ENCODE peak calls at places on chromosomes 11 and 22, in five cellular contexts. One of them, this sample, is unnamed.

GRCh38 chr11:20873054-20873453 is 203.7 kb downstream of the NELL1 start:
- DNase-seq in cardiac fibroblast: no peak
- DNase-seq in AG10803: no peak
- DNase-seq in stimulated activated naive CD8-positive, alpha-beta T cell treated with anti-CD3 and anti-CD28 coated beads, Interleukin-15, Interleukin-2, amounts not matched to agents 100 U/mL and 50 U/mL, for 24 hours: no peak
- DNase-seq in NCI-H510A treated with DMSO at 0.1 percent for 48 hours: peak; percentile 77
- DNase-seq in this sample: no peak

GRCh38 chr22:23098718-23099524 is 28.6 kb downstream of the GNAZ start:
- DNase-seq in cardiac fibroblast: no peak
- DNase-seq in AG10803: no peak
- DNase-seq in stimulated activated naive CD8-positive, alpha-beta T cell treated with anti-CD3 and anti-CD28 coated beads, Interleukin-15, Interleukin-2, amounts not matched to agents 100 U/mL and 50 U/mL, for 24 hours: no peak
- DNase-seq in NCI-H510A treated with DMSO at 0.1 percent for 48 hours: no peak
- DNase-seq in this sample: peak; percentile 68

GRCh38 chr22:49567894-49568750 is 259.6 kb downstream of the BRD1 start:
- DNase-seq in cardiac fibroblast: no peak
- DNase-seq in AG10803: no peak
- DNase-seq in stimulated activated naive CD8-positive, alpha-beta T cell treated with anti-CD3 and anti-CD28 coated beads, Interleukin-15, Interleukin-2, amounts not matched to agents 100 U/mL and 50 U/mL, for 24 hours: no peak
- DNase-seq in NCI-H510A treated with DMSO at 0.1 percent for 48 hours: no peak
- DNase-seq in this sample: no peak

GRCh38 chr11:1845571-1846452 is 7.0 kb downstream of the TNNI2 start:
- DNase-seq in cardiac fibroblast: no peak
- DNase-seq in AG10803: no peak
- DNase-seq in stimulated activated naive CD8-positive, alpha-beta T cell treated with anti-CD3 and anti-CD28 coated beads, Interleukin-15, Interleukin-2, amounts not matched to agents 100 U/mL and 50 U/mL, for 24 hours: no peak
- DNase-seq in NCI-H510A treated with DMSO at 0.1 percent for 48 hours: no peak
- DNase-seq in this sample: no peak

GRCh38 chr11:120384476-120384875 is 48.3 kb downstream of the ARHGEF12 start:
- DNase-seq in cardiac fibroblast: no peak
- DNase-seq in AG10803: no peak
- DNase-seq in stimulated activated naive CD8-positive, alpha-beta T cell treated with anti-CD3 and anti-CD28 coated beads, Interleukin-15, Interleukin-2, amounts not matched to agents 100 U/mL and 50 U/mL, for 24 hours: no peak
- DNase-seq in NCI-H510A treated with DMSO at 0.1 percent for 48 hours: no peak
- DNase-seq in this sample: no peak

GRCh38 chr22:23118647-23119491 is 22.9 kb downstream of the RSPH14 start:
- DNase-seq in cardiac fibroblast: no peak
- DNase-seq in AG10803: no peak
- DNase-seq in stimulated activated naive CD8-positive, alpha-beta T cell treated with anti-CD3 and anti-CD28 coated beads, Interleukin-15, Interleukin-2, amounts not matched to agents 100 U/mL and 50 U/mL, for 24 hours: no peak
- DNase-seq in NCI-H510A treated with DMSO at 0.1 percent for 48 hours: no peak
- DNase-seq in this sample: no peak

GRCh38 chr11:24234822-24235508 is 261.9 kb upstream of the LUZP2 start:
- DNase-seq in cardiac fibroblast: peak; percentile 13
- DNase-seq in AG10803: no peak
- DNase-seq in stimulated activated naive CD8-positive, alpha-beta T cell treated with anti-CD3 and anti-CD28 coated beads, Interleukin-15, Interleukin-2, amounts not matched to agents 100 U/mL and 50 U/mL, for 24 hours: no peak
- DNase-seq in NCI-H510A treated with DMSO at 0.1 percent for 48 hours: no peak
- DNase-seq in this sample: no peak

GRCh38 chr22:23565942-23566715 is 14.0 kb downstream of the IGLL1 start:
- DNase-seq in cardiac fibroblast: no peak
- DNase-seq in AG10803: no peak
- DNase-seq in stimulated activated naive CD8-positive, alpha-beta T cell treated with anti-CD3 and anti-CD28 coated beads, Interleukin-15, Interleukin-2, amounts not matched to agents 100 U/mL and 50 U/mL, for 24 hours: peak; percentile 13
- DNase-seq in NCI-H510A treated with DMSO at 0.1 percent for 48 hours: no peak
- DNase-seq in this sample: no peak

GRCh38 chr11:30454108-30454507 is 131.2 kb downstream of the ARL14EP start:
- DNase-seq in cardiac fibroblast: no peak
- DNase-seq in AG10803: no peak
- DNase-seq in stimulated activated naive CD8-positive, alpha-beta T cell treated with anti-CD3 and anti-CD28 coated beads, Interleukin-15, Interleukin-2, amounts not matched to agents 100 U/mL and 50 U/mL, for 24 hours: no peak
- DNase-seq in NCI-H510A treated with DMSO at 0.1 percent for 48 hours: no peak
- DNase-seq in this sample: no peak

GRCh38 chr11:27427183-27427980 is 45.2 kb downstream of the LGR4 start:
- DNase-seq in cardiac fibroblast: peak; percentile 68
- DNase-seq in AG10803: peak; percentile 55
- DNase-seq in stimulated activated naive CD8-positive, alpha-beta T cell treated with anti-CD3 and anti-CD28 coated beads, Interleukin-15, Interleukin-2, amounts not matched to agents 100 U/mL and 50 U/mL, for 24 hours: no peak
- DNase-seq in NCI-H510A treated with DMSO at 0.1 percent for 48 hours: no peak
- DNase-seq in this sample: no peak

GRCh38 chr11:130666781-130667251 is 218.4 kb downstream of the ADAMTS15 start:
- DNase-seq in cardiac fibroblast: peak; percentile 40
- DNase-seq in AG10803: peak; percentile 66
- DNase-seq in stimulated activated naive CD8-positive, alpha-beta T cell treated with anti-CD3 and anti-CD28 coated beads, Interleukin-15, Interleukin-2, amounts not matched to agents 100 U/mL and 50 U/mL, for 24 hours: no peak
- DNase-seq in NCI-H510A treated with DMSO at 0.1 percent for 48 hours: no peak
- DNase-seq in this sample: no peak

GRCh38 chr11:1817511-1817910 is 17.3 kb upstream of the SYT8 start:
- DNase-seq in cardiac fibroblast: no peak
- DNase-seq in AG10803: no peak
- DNase-seq in stimulated activated naive CD8-positive, alpha-beta T cell treated with anti-CD3 and anti-CD28 coated beads, Interleukin-15, Interleukin-2, amounts not matched to agents 100 U/mL and 50 U/mL, for 24 hours: no peak
- DNase-seq in NCI-H510A treated with DMSO at 0.1 percent for 48 hours: no peak
- DNase-seq in this sample: no peak

GRCh38 chr22:41899110-41899509 is 15.8 kb downstream of the SHISA8 start:
- DNase-seq in cardiac fibroblast: no peak
- DNase-seq in AG10803: no peak
- DNase-seq in stimulated activated naive CD8-positive, alpha-beta T cell treated with anti-CD3 and anti-CD28 coated beads, Interleukin-15, Interleukin-2, amounts not matched to agents 100 U/mL and 50 U/mL, for 24 hours: no peak
- DNase-seq in NCI-H510A treated with DMSO at 0.1 percent for 48 hours: no peak
- DNase-seq in this sample: no peak

GRCh38 chr11:107217444-107217843 is 199.2 kb upstream of the GUCY1A2 start:
- DNase-seq in cardiac fibroblast: no peak
- DNase-seq in AG10803: no peak
- DNase-seq in stimulated activated naive CD8-positive, alpha-beta T cell treated with anti-CD3 and anti-CD28 coated beads, Interleukin-15, Interleukin-2, amounts not matched to agents 100 U/mL and 50 U/mL, for 24 hours: no peak
- DNase-seq in NCI-H510A treated with DMSO at 0.1 percent for 48 hours: no peak
- DNase-seq in this sample: no peak

GRCh38 chr11:43825217-43825816 is 55.3 kb upstream of the ALKBH3 start:
- DNase-seq in cardiac fibroblast: peak; percentile 51
- DNase-seq in AG10803: peak; percentile 26
- DNase-seq in stimulated activated naive CD8-positive, alpha-beta T cell treated with anti-CD3 and anti-CD28 coated beads, Interleukin-15, Interleukin-2, amounts not matched to agents 100 U/mL and 50 U/mL, for 24 hours: peak; percentile 15
- DNase-seq in NCI-H510A treated with DMSO at 0.1 percent for 48 hours: peak; percentile 3
- DNase-seq in this sample: no peak

GRCh38 chr22:46971141-46971775 is 208.8 kb downstream of the TBC1D22A start:
- DNase-seq in cardiac fibroblast: peak; percentile 84
- DNase-seq in AG10803: no peak
- DNase-seq in stimulated activated naive CD8-positive, alpha-beta T cell treated with anti-CD3 and anti-CD28 coated beads, Interleukin-15, Interleukin-2, amounts not matched to agents 100 U/mL and 50 U/mL, for 24 hours: no peak
- DNase-seq in NCI-H510A treated with DMSO at 0.1 percent for 48 hours: peak; percentile 53
- DNase-seq in this sample: peak; percentile 51

GRCh38 chr11:113618360-113618759 is 87.7 kb downstream of the TMPRSS5 start:
- DNase-seq in cardiac fibroblast: peak; percentile 30
- DNase-seq in AG10803: peak; percentile 54
- DNase-seq in stimulated activated naive CD8-positive, alpha-beta T cell treated with anti-CD3 and anti-CD28 coated beads, Interleukin-15, Interleukin-2, amounts not matched to agents 100 U/mL and 50 U/mL, for 24 hours: no peak
- DNase-seq in NCI-H510A treated with DMSO at 0.1 percent for 48 hours: no peak
- DNase-seq in this sample: no peak

GRCh38 chr11:131129474-131129873 is 213.2 kb upstream of the SNX19 start:
- DNase-seq in cardiac fibroblast: no peak
- DNase-seq in AG10803: no peak
- DNase-seq in stimulated activated naive CD8-positive, alpha-beta T cell treated with anti-CD3 and anti-CD28 coated beads, Interleukin-15, Interleukin-2, amounts not matched to agents 100 U/mL and 50 U/mL, for 24 hours: no peak
- DNase-seq in NCI-H510A treated with DMSO at 0.1 percent for 48 hours: no peak
- DNase-seq in this sample: no peak

GRCh38 chr11:103920933-103921332 is 115.5 kb upstream of the DDI1 start:
- DNase-seq in cardiac fibroblast: no peak
- DNase-seq in AG10803: no peak
- DNase-seq in stimulated activated naive CD8-positive, alpha-beta T cell treated with anti-CD3 and anti-CD28 coated beads, Interleukin-15, Interleukin-2, amounts not matched to agents 100 U/mL and 50 U/mL, for 24 hours: no peak
- DNase-seq in NCI-H510A treated with DMSO at 0.1 percent for 48 hours: no peak
- DNase-seq in this sample: no peak

GRCh38 chr11:65377036-65377435 is 5.4 kb downstream of the SLC25A45 start:
- DNase-seq in cardiac fibroblast: no peak
- DNase-seq in AG10803: no peak
- DNase-seq in stimulated activated naive CD8-positive, alpha-beta T cell treated with anti-CD3 and anti-CD28 coated beads, Interleukin-15, Interleukin-2, amounts not matched to agents 100 U/mL and 50 U/mL, for 24 hours: no peak
- DNase-seq in NCI-H510A treated with DMSO at 0.1 percent for 48 hours: no peak
- DNase-seq in this sample: no peak

GRCh38 chr11:71327156-71328085 is 75.0 kb upstream of the SHANK2 start:
- DNase-seq in cardiac fibroblast: no peak
- DNase-seq in AG10803: no peak
- DNase-seq in stimulated activated naive CD8-positive, alpha-beta T cell treated with anti-CD3 and anti-CD28 coated beads, Interleukin-15, Interleukin-2, amounts not matched to agents 100 U/mL and 50 U/mL, for 24 hours: no peak
- DNase-seq in NCI-H510A treated with DMSO at 0.1 percent for 48 hours: no peak
- DNase-seq in this sample: no peak

GRCh38 chr22:29765905-29766631 is 739 bp downstream of the ZMAT5 start:
- DNase-seq in cardiac fibroblast: no peak
- DNase-seq in AG10803: no peak
- DNase-seq in stimulated activated naive CD8-positive, alpha-beta T cell treated with anti-CD3 and anti-CD28 coated beads, Interleukin-15, Interleukin-2, amounts not matched to agents 100 U/mL and 50 U/mL, for 24 hours: peak; percentile 33
- DNase-seq in NCI-H510A treated with DMSO at 0.1 percent for 48 hours: no peak
- DNase-seq in this sample: no peak

GRCh38 chr11:20512869-20513268 is 86.5 kb upstream of the SLC6A5 start:
- DNase-seq in cardiac fibroblast: no peak
- DNase-seq in AG10803: no peak
- DNase-seq in stimulated activated naive CD8-positive, alpha-beta T cell treated with anti-CD3 and anti-CD28 coated beads, Interleukin-15, Interleukin-2, amounts not matched to agents 100 U/mL and 50 U/mL, for 24 hours: no peak
- DNase-seq in NCI-H510A treated with DMSO at 0.1 percent for 48 hours: no peak
- DNase-seq in this sample: no peak

GRCh38 chr22:38167988-38168407 is 13.6 kb downstream of the PLA2G6 start:
- DNase-seq in cardiac fibroblast: peak; percentile 25
- DNase-seq in AG10803: no peak
- DNase-seq in stimulated activated naive CD8-positive, alpha-beta T cell treated with anti-CD3 and anti-CD28 coated beads, Interleukin-15, Interleukin-2, amounts not matched to agents 100 U/mL and 50 U/mL, for 24 hours: no peak
- DNase-seq in NCI-H510A treated with DMSO at 0.1 percent for 48 hours: peak; percentile 39
- DNase-seq in this sample: peak; percentile 74

GRCh38 chr11:6927030-6927617 is 898 bp downstream of the ZNF215 start:
- DNase-seq in cardiac fibroblast: no peak
- DNase-seq in AG10803: no peak
- DNase-seq in stimulated activated naive CD8-positive, alpha-beta T cell treated with anti-CD3 and anti-CD28 coated beads, Interleukin-15, Interleukin-2, amounts not matched to agents 100 U/mL and 50 U/mL, for 24 hours: no peak
- DNase-seq in NCI-H510A treated with DMSO at 0.1 percent for 48 hours: peak; percentile 25
- DNase-seq in this sample: no peak

GRCh38 chr11:94130589-94131362 is 2.1 kb downstream of the PANX1 start:
- DNase-seq in cardiac fibroblast: peak; percentile 96
- DNase-seq in AG10803: peak; percentile 96
- DNase-seq in stimulated activated naive CD8-positive, alpha-beta T cell treated with anti-CD3 and anti-CD28 coated beads, Interleukin-15, Interleukin-2, amounts not matched to agents 100 U/mL and 50 U/mL, for 24 hours: no peak
- DNase-seq in NCI-H510A treated with DMSO at 0.1 percent for 48 hours: no peak
- DNase-seq in this sample: no peak

GRCh38 chr11:37141707-37142106 is 543.7 kb upstream of the RAG2 start:
- DNase-seq in cardiac fibroblast: no peak
- DNase-seq in AG10803: no peak
- DNase-seq in stimulated activated naive CD8-positive, alpha-beta T cell treated with anti-CD3 and anti-CD28 coated beads, Interleukin-15, Interleukin-2, amounts not matched to agents 100 U/mL and 50 U/mL, for 24 hours: no peak
- DNase-seq in NCI-H510A treated with DMSO at 0.1 percent for 48 hours: no peak
- DNase-seq in this sample: no peak

GRCh38 chr11:87258171-87258833 is 220.6 kb downstream of the TMEM135 start:
- DNase-seq in cardiac fibroblast: no peak
- DNase-seq in AG10803: no peak
- DNase-seq in stimulated activated naive CD8-positive, alpha-beta T cell treated with anti-CD3 and anti-CD28 coated beads, Interleukin-15, Interleukin-2, amounts not matched to agents 100 U/mL and 50 U/mL, for 24 hours: no peak
- DNase-seq in NCI-H510A treated with DMSO at 0.1 percent for 48 hours: no peak
- DNase-seq in this sample: no peak

GRCh38 chr11:73359930-73360742 is 16.1 kb upstream of the RELT start:
- DNase-seq in cardiac fibroblast: peak; percentile 63
- DNase-seq in AG10803: peak; percentile 45
- DNase-seq in stimulated activated naive CD8-positive, alpha-beta T cell treated with anti-CD3 and anti-CD28 coated beads, Interleukin-15, Interleukin-2, amounts not matched to agents 100 U/mL and 50 U/mL, for 24 hours: peak; percentile 55
- DNase-seq in NCI-H510A treated with DMSO at 0.1 percent for 48 hours: no peak
- DNase-seq in this sample: no peak

GRCh38 chr22:23826510-23827350 is 12.1 kb downstream of the DERL3 start:
- DNase-seq in cardiac fibroblast: peak; percentile 26
- DNase-seq in AG10803: peak; percentile 75
- DNase-seq in stimulated activated naive CD8-positive, alpha-beta T cell treated with anti-CD3 and anti-CD28 coated beads, Interleukin-15, Interleukin-2, amounts not matched to agents 100 U/mL and 50 U/mL, for 24 hours: no peak
- DNase-seq in NCI-H510A treated with DMSO at 0.1 percent for 48 hours: no peak
- DNase-seq in this sample: no peak